ENCODE peak calls at places on chromosomes 6 and 20, in seven cellular contexts. One of them, this sample, is unnamed.

GRCh38 chr6:151292974-151293373 is 53.2 kb downstream of the AKAP12 start:
- DNase-seq in cardiac fibroblast: peak
- DNase-seq in dorsolateral prefrontal cortex: no peak
- DNase-seq in heart right ventricle: no peak
- DNase-seq in choroid plexus epithelial cell: peak
- DNase-seq in fibroblast of pulmonary artery: peak
- DNase-seq in LNCaP clone FGC: no peak
- DNase-seq in this sample: no peak

GRCh38 chr6:170019259-170020040 is 268.0 kb downstream of the ERMARD start:
- DNase-seq in LNCaP clone FGC: no peak
- DNase-seq in heart right ventricle: no peak
- DNase-seq in dorsolateral prefrontal cortex: no peak
- DNase-seq in cardiac fibroblast: no peak
- DNase-seq in fibroblast of pulmonary artery: no peak
- DNase-seq in choroid plexus epithelial cell: no peak
- DNase-seq in this sample: no peak

GRCh38 chr6:48068326-48069191 is 42.4 kb downstream of the PTCHD4 start:
- DNase-seq in choroid plexus epithelial cell: no peak
- DNase-seq in dorsolateral prefrontal cortex: peak
- DNase-seq in heart right ventricle: peak
- DNase-seq in fibroblast of pulmonary artery: no peak
- DNase-seq in cardiac fibroblast: no peak
- DNase-seq in LNCaP clone FGC: no peak
- DNase-seq in this sample: no peak

GRCh38 chr6:112501705-112502104 is 154.6 kb downstream of the RFPL4B start:
- DNase-seq in dorsolateral prefrontal cortex: peak
- DNase-seq in LNCaP clone FGC: no peak
- DNase-seq in choroid plexus epithelial cell: peak
- DNase-seq in heart right ventricle: peak
- DNase-seq in fibroblast of pulmonary artery: peak
- DNase-seq in cardiac fibroblast: peak
- DNase-seq in this sample: no peak

GRCh38 chr6:11043961-11044711 is at the start of gene ELOVL2:
- DNase-seq in heart right ventricle: peak
- DNase-seq in fibroblast of pulmonary artery: peak
- DNase-seq in cardiac fibroblast: peak
- DNase-seq in choroid plexus epithelial cell: peak
- DNase-seq in LNCaP clone FGC: no peak
- DNase-seq in dorsolateral prefrontal cortex: no peak
- DNase-seq in this sample: no peak

GRCh38 chr6:135088818-135089809 is 34.5 kb upstream of the HBS1L start:
- DNase-seq in cardiac fibroblast: peak
- DNase-seq in LNCaP clone FGC: no peak
- DNase-seq in heart right ventricle: no peak
- DNase-seq in fibroblast of pulmonary artery: peak
- DNase-seq in dorsolateral prefrontal cortex: no peak
- DNase-seq in choroid plexus epithelial cell: peak
- DNase-seq in this sample: peak

GRCh38 chr20:32474967-32475819 is 109.9 kb downstream of the NOL4L start:
- DNase-seq in heart right ventricle: peak
- DNase-seq in fibroblast of pulmonary artery: peak
- DNase-seq in cardiac fibroblast: peak
- DNase-seq in choroid plexus epithelial cell: peak
- DNase-seq in LNCaP clone FGC: no peak
- DNase-seq in dorsolateral prefrontal cortex: peak
- DNase-seq in this sample: no peak

GRCh38 chr6:169225887-169226286 is 27.8 kb downstream of the THBS2 start:
- DNase-seq in fibroblast of pulmonary artery: no peak
- DNase-seq in dorsolateral prefrontal cortex: no peak
- DNase-seq in heart right ventricle: no peak
- DNase-seq in choroid plexus epithelial cell: no peak
- DNase-seq in cardiac fibroblast: no peak
- DNase-seq in LNCaP clone FGC: no peak
- DNase-seq in this sample: no peak

GRCh38 chr6:117933471-117933870 is 26.4 kb downstream of the SLC35F1 start:
- DNase-seq in cardiac fibroblast: no peak
- DNase-seq in dorsolateral prefrontal cortex: peak
- DNase-seq in heart right ventricle: no peak
- DNase-seq in fibroblast of pulmonary artery: no peak
- DNase-seq in LNCaP clone FGC: no peak
- DNase-seq in choroid plexus epithelial cell: no peak
- DNase-seq in this sample: no peak

GRCh38 chr6:3892613-3893012 is 43.4 kb downstream of the FAM50B start:
- DNase-seq in choroid plexus epithelial cell: no peak
- DNase-seq in fibroblast of pulmonary artery: no peak
- DNase-seq in heart right ventricle: no peak
- DNase-seq in LNCaP clone FGC: no peak
- DNase-seq in dorsolateral prefrontal cortex: no peak
- DNase-seq in cardiac fibroblast: no peak
- DNase-seq in this sample: no peak

GRCh38 chr6:51398064-51398740 is 579.5 kb downstream of the TFAP2B start:
- DNase-seq in choroid plexus epithelial cell: no peak
- DNase-seq in dorsolateral prefrontal cortex: no peak
- DNase-seq in cardiac fibroblast: no peak
- DNase-seq in LNCaP clone FGC: no peak
- DNase-seq in heart right ventricle: no peak
- DNase-seq in fibroblast of pulmonary artery: no peak
- DNase-seq in this sample: no peak

GRCh38 chr20:24618739-24619138 is 149.3 kb downstream of the SYNDIG1 start:
- DNase-seq in choroid plexus epithelial cell: no peak
- DNase-seq in fibroblast of pulmonary artery: no peak
- DNase-seq in heart right ventricle: no peak
- DNase-seq in LNCaP clone FGC: no peak
- DNase-seq in cardiac fibroblast: no peak
- DNase-seq in dorsolateral prefrontal cortex: no peak
- DNase-seq in this sample: no peak

GRCh38 chr6:158717341-158718328 is 67.8 kb downstream of the SYTL3 start:
- DNase-seq in cardiac fibroblast: no peak
- DNase-seq in heart right ventricle: no peak
- DNase-seq in fibroblast of pulmonary artery: no peak
- DNase-seq in LNCaP clone FGC: no peak
- DNase-seq in dorsolateral prefrontal cortex: no peak
- DNase-seq in choroid plexus epithelial cell: no peak
- DNase-seq in this sample: peak

DNA sequence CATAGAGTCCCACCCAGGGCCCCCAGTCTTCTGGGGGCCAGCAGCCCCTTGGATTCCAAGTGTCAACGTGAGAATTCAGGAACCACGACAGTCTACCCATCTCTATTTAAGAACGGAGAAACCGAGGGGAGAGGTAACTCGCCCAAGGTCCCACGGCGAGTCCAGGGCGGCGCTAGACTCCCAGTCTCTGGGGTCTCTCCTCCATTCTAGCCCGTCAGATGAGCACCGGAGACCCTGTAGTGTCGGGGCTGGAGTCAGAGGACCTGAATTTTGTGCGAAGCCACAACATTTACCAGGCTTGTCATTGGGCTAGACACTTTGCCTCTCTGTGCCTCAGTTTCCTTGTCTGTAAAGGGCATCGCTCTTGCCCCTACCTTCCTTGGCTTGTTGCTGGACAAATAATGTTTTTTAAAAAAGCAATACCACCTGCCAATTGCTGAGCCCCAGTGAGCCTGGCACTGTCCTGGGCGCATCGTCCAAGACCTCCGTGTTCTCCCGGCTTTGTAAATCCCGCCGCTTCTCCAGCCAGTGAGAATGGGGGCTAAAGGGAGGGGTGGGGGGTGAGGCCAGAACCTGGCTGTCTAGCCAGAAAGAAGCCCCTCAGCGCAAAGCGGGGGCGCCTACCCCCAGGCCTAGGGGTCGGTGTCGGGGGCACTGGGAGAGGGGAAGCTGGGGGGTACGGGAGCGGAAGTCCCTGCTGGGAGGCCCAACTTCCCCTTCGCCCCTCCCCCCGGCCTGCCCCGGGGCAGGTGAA is 91.7 kb downstream of the NCR2 start:
- DNase-seq in dorsolateral prefrontal cortex: no peak
- DNase-seq in choroid plexus epithelial cell: no peak
- DNase-seq in heart right ventricle: no peak
- DNase-seq in fibroblast of pulmonary artery: no peak
- DNase-seq in cardiac fibroblast: no peak
- DNase-seq in LNCaP clone FGC: no peak
- DNase-seq in this sample: no peak
- H3K4me3 ChIP-seq in dorsolateral prefrontal cortex: peak
- H3K4me3 ChIP-seq in choroid plexus epithelial cell: peak
- H3K4me3 ChIP-seq in heart right ventricle: peak
- H3K4me3 ChIP-seq in fibroblast of pulmonary artery: no peak
- H3K4me3 ChIP-seq in cardiac fibroblast: no peak
- H3K4me3 ChIP-seq in LNCaP clone FGC: no peak
- H3K4me3 ChIP-seq in this sample: no peak

GRCh38 chr6:2430617-2431016 is 185.2 kb upstream of the GMDS start:
- DNase-seq in fibroblast of pulmonary artery: no peak
- DNase-seq in heart right ventricle: no peak
- DNase-seq in LNCaP clone FGC: no peak
- DNase-seq in dorsolateral prefrontal cortex: no peak
- DNase-seq in cardiac fibroblast: no peak
- DNase-seq in choroid plexus epithelial cell: no peak
- DNase-seq in this sample: no peak
- TF ChIP-seq CTCF in fibroblast of pulmonary artery: no peak
- TF ChIP-seq CTCF in heart right ventricle: no peak
- TF ChIP-seq CTCF in LNCaP clone FGC: no peak
- TF ChIP-seq CTCF in dorsolateral prefrontal cortex: no peak
- TF ChIP-seq CTCF in cardiac fibroblast: no peak
- TF ChIP-seq CTCF in choroid plexus epithelial cell: no peak
- TF ChIP-seq CTCF in this sample: no peak

GRCh38 chr6:130385059-130385695 is 19.4 kb downstream of the TMEM200A start:
- DNase-seq in choroid plexus epithelial cell: peak
- DNase-seq in cardiac fibroblast: peak
- DNase-seq in heart right ventricle: no peak
- DNase-seq in fibroblast of pulmonary artery: no peak
- DNase-seq in LNCaP clone FGC: no peak
- DNase-seq in dorsolateral prefrontal cortex: no peak
- DNase-seq in this sample: no peak

GRCh38 chr6:130381012-130381411 is 15.2 kb downstream of the TMEM200A start:
- DNase-seq in fibroblast of pulmonary artery: no peak
- DNase-seq in dorsolateral prefrontal cortex: no peak
- DNase-seq in LNCaP clone FGC: no peak
- DNase-seq in choroid plexus epithelial cell: no peak
- DNase-seq in cardiac fibroblast: no peak
- DNase-seq in heart right ventricle: no peak
- DNase-seq in this sample: no peak

GRCh38 chr6:130381459-130382380 is 15.9 kb downstream of the TMEM200A start:
- DNase-seq in heart right ventricle: no peak
- DNase-seq in dorsolateral prefrontal cortex: no peak
- DNase-seq in choroid plexus epithelial cell: peak
- DNase-seq in fibroblast of pulmonary artery: no peak
- DNase-seq in cardiac fibroblast: no peak
- DNase-seq in LNCaP clone FGC: no peak
- DNase-seq in this sample: no peak

GRCh38 chr6:130377911-130378310 is 12.1 kb downstream of the TMEM200A start:
- DNase-seq in dorsolateral prefrontal cortex: no peak
- DNase-seq in LNCaP clone FGC: no peak
- DNase-seq in choroid plexus epithelial cell: no peak
- DNase-seq in cardiac fibroblast: no peak
- DNase-seq in fibroblast of pulmonary artery: no peak
- DNase-seq in heart right ventricle: no peak
- DNase-seq in this sample: no peak

GRCh38 chr6:130382872-130383490 is 17.2 kb downstream of the TMEM200A start:
- DNase-seq in cardiac fibroblast: no peak
- DNase-seq in fibroblast of pulmonary artery: no peak
- DNase-seq in LNCaP clone FGC: no peak
- DNase-seq in dorsolateral prefrontal cortex: no peak
- DNase-seq in choroid plexus epithelial cell: no peak
- DNase-seq in heart right ventricle: no peak
- DNase-seq in this sample: no peak
- H3K4me3 ChIP-seq in cardiac fibroblast: no peak
- H3K4me3 ChIP-seq in fibroblast of pulmonary artery: no peak
- H3K4me3 ChIP-seq in LNCaP clone FGC: no peak
- H3K4me3 ChIP-seq in dorsolateral prefrontal cortex: no peak
- H3K4me3 ChIP-seq in choroid plexus epithelial cell: no peak
- H3K4me3 ChIP-seq in heart right ventricle: no peak
- H3K4me3 ChIP-seq in this sample: no peak

DNA sequence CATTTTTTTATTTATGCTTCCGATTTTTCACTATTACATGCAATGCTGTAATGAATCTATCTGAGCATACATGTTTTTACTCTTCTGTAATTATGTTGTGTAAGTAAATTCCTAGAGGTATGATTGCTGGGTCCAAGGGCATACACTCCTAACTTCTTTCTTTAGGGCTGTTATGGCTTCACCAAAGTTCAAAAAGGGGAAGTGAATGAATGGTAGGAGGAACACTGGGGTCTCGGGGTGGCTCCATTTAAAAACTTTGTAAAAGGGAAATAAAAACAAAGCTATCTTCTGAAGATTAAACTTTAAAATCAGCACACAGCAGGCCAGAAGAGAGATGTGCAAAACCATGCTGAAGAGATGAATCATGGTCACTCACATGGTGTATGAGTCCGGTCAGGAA is 289.1 kb upstream of the SUPT3H start:
- DNase-seq in choroid plexus epithelial cell: peak
- DNase-seq in LNCaP clone FGC: no peak
- DNase-seq in fibroblast of pulmonary artery: no peak
- DNase-seq in cardiac fibroblast: no peak
- DNase-seq in heart right ventricle: no peak
- DNase-seq in dorsolateral prefrontal cortex: no peak
- DNase-seq in this sample: no peak
- TF ChIP-seq CTCF in choroid plexus epithelial cell: no peak
- TF ChIP-seq CTCF in LNCaP clone FGC: no peak
- TF ChIP-seq CTCF in fibroblast of pulmonary artery: no peak
- TF ChIP-seq CTCF in cardiac fibroblast: no peak
- TF ChIP-seq CTCF in heart right ventricle: no peak
- TF ChIP-seq CTCF in dorsolateral prefrontal cortex: no peak
- TF ChIP-seq CTCF in this sample: no peak

GRCh38 chr6:42962096-42962495 is 1.5 kb downstream of the GNMT start:
- DNase-seq in LNCaP clone FGC: no peak
- DNase-seq in dorsolateral prefrontal cortex: peak
- DNase-seq in cardiac fibroblast: no peak
- DNase-seq in choroid plexus epithelial cell: no peak
- DNase-seq in heart right ventricle: no peak
- DNase-seq in fibroblast of pulmonary artery: no peak
- DNase-seq in this sample: no peak
- H3K4me3 ChIP-seq in LNCaP clone FGC: no peak
- H3K4me3 ChIP-seq in dorsolateral prefrontal cortex: no peak
- H3K4me3 ChIP-seq in cardiac fibroblast: no peak
- H3K4me3 ChIP-seq in choroid plexus epithelial cell: no peak
- H3K4me3 ChIP-seq in heart right ventricle: no peak
- H3K4me3 ChIP-seq in fibroblast of pulmonary artery: no peak
- H3K4me3 ChIP-seq in this sample: no peak

This sample was measured in GM12864.